ENCODE peak calls at places on chromosomes 2 and 18, in seven cellular contexts. One of them, this sample, is unnamed.

GRCh38 chr2:104654813-104655212 is 199.1 kb upstream of the POU3F3 start:
- DNase-seq in IMR-90: no peak
- DNase-seq in endothelial cell of umbilical vein: no peak
- DNase-seq in GM23248: no peak
- DNase-seq in HCT116: no peak
- DNase-seq in DND-41: no peak
- DNase-seq in neural progenitor cell: no peak
- DNase-seq in this sample: no peak

GRCh38 chr2:55649211-55649610 is 31.8 kb upstream of the PPP4R3B start:
- DNase-seq in IMR-90: peak
- DNase-seq in endothelial cell of umbilical vein: peak
- DNase-seq in GM23248: no peak
- DNase-seq in HCT116: no peak
- DNase-seq in DND-41: no peak
- DNase-seq in neural progenitor cell: no peak
- DNase-seq in this sample: no peak

GRCh38 chr2:72972744-72973535 is 55.6 kb downstream of the EMX1 start:
- DNase-seq in IMR-90: no peak
- DNase-seq in endothelial cell of umbilical vein: no peak
- DNase-seq in GM23248: no peak
- DNase-seq in HCT116: no peak
- DNase-seq in DND-41: no peak
- DNase-seq in neural progenitor cell: no peak
- DNase-seq in this sample: no peak

GRCh38 chr2:112795720-112796119 is 11.4 kb upstream of the IL1A start:
- DNase-seq in IMR-90: no peak
- DNase-seq in endothelial cell of umbilical vein: no peak
- DNase-seq in GM23248: no peak
- DNase-seq in HCT116: no peak
- DNase-seq in DND-41: no peak
- DNase-seq in neural progenitor cell: no peak
- DNase-seq in this sample: no peak

GRCh38 chr2:121999273-121999672 is 243.8 kb downstream of the TSN start:
- DNase-seq in IMR-90: peak
- DNase-seq in endothelial cell of umbilical vein: peak
- DNase-seq in GM23248: peak
- DNase-seq in HCT116: no peak
- DNase-seq in DND-41: no peak
- DNase-seq in neural progenitor cell: no peak
- DNase-seq in this sample: peak

GRCh38 chr2:5921081-5921642 is 229.0 kb downstream of the SOX11 start:
- DNase-seq in IMR-90: no peak
- DNase-seq in endothelial cell of umbilical vein: no peak
- DNase-seq in GM23248: peak
- DNase-seq in HCT116: no peak
- DNase-seq in DND-41: no peak
- DNase-seq in neural progenitor cell: no peak
- DNase-seq in this sample: no peak

GRCh38 chr18:35268811-35269210 is 21.2 kb downstream of the ZSCAN30 start:
- DNase-seq in IMR-90: no peak
- DNase-seq in endothelial cell of umbilical vein: no peak
- DNase-seq in GM23248: no peak
- DNase-seq in HCT116: no peak
- DNase-seq in DND-41: no peak
- DNase-seq in neural progenitor cell: no peak
- DNase-seq in this sample: no peak

GRCh38 chr18:48303883-48304282 is 105.3 kb downstream of the ZBTB7C start:
- DNase-seq in IMR-90: no peak
- DNase-seq in endothelial cell of umbilical vein: no peak
- DNase-seq in GM23248: no peak
- DNase-seq in HCT116: no peak
- DNase-seq in DND-41: no peak
- DNase-seq in neural progenitor cell: no peak
- DNase-seq in this sample: no peak

GRCh38 chr2:15668611-15669305 is 77.1 kb downstream of the DDX1 start:
- DNase-seq in IMR-90: peak
- DNase-seq in endothelial cell of umbilical vein: peak
- DNase-seq in GM23248: no peak
- DNase-seq in HCT116: no peak
- DNase-seq in DND-41: no peak
- DNase-seq in neural progenitor cell: peak
- DNase-seq in this sample: no peak

GRCh38 chr2:190099890-190100289 is 37.4 kb upstream of the MSTN start:
- DNase-seq in IMR-90: no peak
- DNase-seq in endothelial cell of umbilical vein: no peak
- DNase-seq in GM23248: no peak
- DNase-seq in HCT116: no peak
- DNase-seq in DND-41: no peak
- DNase-seq in neural progenitor cell: peak
- DNase-seq in this sample: no peak

DNA sequence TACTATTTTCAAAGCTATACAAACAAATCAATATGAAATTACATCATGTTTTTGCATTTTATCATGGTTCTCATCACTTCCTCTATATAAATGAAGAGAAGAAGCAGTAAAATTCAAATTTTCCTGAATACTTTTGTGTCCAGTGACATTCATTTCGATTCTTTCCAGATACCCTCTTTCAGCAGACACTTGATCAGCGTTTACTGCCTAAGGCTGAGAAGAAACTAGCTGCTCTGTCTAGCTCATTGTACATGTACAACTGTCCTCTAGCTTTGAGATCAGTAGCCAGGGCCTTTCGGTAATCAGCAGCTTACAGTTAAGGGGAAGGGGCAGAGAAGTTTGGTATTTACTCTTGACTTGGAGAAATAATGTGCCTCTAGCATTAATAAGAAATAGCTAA is 4.8 kb downstream of the VRK2 start:
- DNase-seq in IMR-90: no peak
- DNase-seq in endothelial cell of umbilical vein: no peak
- DNase-seq in GM23248: no peak
- DNase-seq in HCT116: no peak
- DNase-seq in DND-41: no peak
- DNase-seq in neural progenitor cell: no peak
- DNase-seq in this sample: no peak
- H3K9ac ChIP-seq in IMR-90: no peak
- H3K9ac ChIP-seq in endothelial cell of umbilical vein: no peak
- H3K9ac ChIP-seq in GM23248: no peak
- H3K9ac ChIP-seq in HCT116: no peak
- H3K9ac ChIP-seq in DND-41: no peak
- H3K9ac ChIP-seq in neural progenitor cell: no peak
- H3K9ac ChIP-seq in this sample: no peak

GRCh38 chr2:206378835-206379234 is 64.5 kb upstream of the ADAM23 start:
- DNase-seq in IMR-90: peak
- DNase-seq in endothelial cell of umbilical vein: no peak
- DNase-seq in GM23248: peak
- DNase-seq in HCT116: no peak
- DNase-seq in DND-41: no peak
- DNase-seq in neural progenitor cell: no peak
- DNase-seq in this sample: peak
- H3K4me3 ChIP-seq in IMR-90: no peak
- H3K4me3 ChIP-seq in endothelial cell of umbilical vein: no peak
- H3K4me3 ChIP-seq in GM23248: no peak
- H3K4me3 ChIP-seq in HCT116: no peak
- H3K4me3 ChIP-seq in DND-41: no peak
- H3K4me3 ChIP-seq in neural progenitor cell: no peak
- H3K4me3 ChIP-seq in this sample: no peak

DNA sequence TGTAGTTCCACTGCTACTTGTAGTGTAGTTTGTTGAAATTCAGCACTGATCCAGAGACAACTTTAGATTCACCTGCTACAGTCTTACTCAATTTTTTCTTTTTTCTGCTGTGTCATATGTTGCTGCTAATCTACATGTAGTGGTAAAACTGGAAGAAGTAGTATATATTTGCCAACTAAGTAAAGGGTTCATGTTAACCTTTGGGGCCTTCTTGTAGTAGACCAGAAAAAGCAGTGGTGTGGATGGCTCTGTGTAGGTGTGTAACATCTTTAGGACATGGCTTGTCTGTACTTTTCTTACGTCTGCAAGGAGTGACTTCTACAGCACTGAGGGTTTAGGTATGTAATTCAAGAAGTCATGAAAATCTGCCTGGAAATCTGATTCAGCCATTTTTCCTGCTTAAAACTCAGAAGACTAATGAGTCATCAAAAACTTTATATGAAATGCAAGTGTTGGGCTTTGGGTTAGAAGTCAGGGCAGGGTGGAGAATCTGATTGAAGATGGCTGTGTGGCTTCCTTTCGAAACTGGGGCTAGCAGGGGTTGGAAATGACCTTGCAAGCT is 8.4 kb downstream of the PTPRM start:
- DNase-seq in IMR-90: peak
- DNase-seq in endothelial cell of umbilical vein: peak
- DNase-seq in GM23248: peak
- DNase-seq in HCT116: no peak
- DNase-seq in DND-41: no peak
- DNase-seq in neural progenitor cell: no peak
- DNase-seq in this sample: peak
- H3K9ac ChIP-seq in IMR-90: no peak
- H3K9ac ChIP-seq in endothelial cell of umbilical vein: no peak
- H3K9ac ChIP-seq in GM23248: no peak
- H3K9ac ChIP-seq in HCT116: no peak
- H3K9ac ChIP-seq in DND-41: no peak
- H3K9ac ChIP-seq in neural progenitor cell: no peak
- H3K9ac ChIP-seq in this sample: peak

GRCh38 chr2:174339971-174340399 is 5.2 kb downstream of the SP9 start:
- DNase-seq in IMR-90: no peak
- DNase-seq in endothelial cell of umbilical vein: no peak
- DNase-seq in GM23248: no peak
- DNase-seq in HCT116: no peak
- DNase-seq in DND-41: no peak
- DNase-seq in neural progenitor cell: peak
- DNase-seq in this sample: no peak
- H3K4me3 ChIP-seq in IMR-90: no peak
- H3K4me3 ChIP-seq in endothelial cell of umbilical vein: no peak
- H3K4me3 ChIP-seq in GM23248: no peak
- H3K4me3 ChIP-seq in HCT116: no peak
- H3K4me3 ChIP-seq in DND-41: no peak
- H3K4me3 ChIP-seq in neural progenitor cell: peak
- H3K4me3 ChIP-seq in this sample: no peak

DNA sequence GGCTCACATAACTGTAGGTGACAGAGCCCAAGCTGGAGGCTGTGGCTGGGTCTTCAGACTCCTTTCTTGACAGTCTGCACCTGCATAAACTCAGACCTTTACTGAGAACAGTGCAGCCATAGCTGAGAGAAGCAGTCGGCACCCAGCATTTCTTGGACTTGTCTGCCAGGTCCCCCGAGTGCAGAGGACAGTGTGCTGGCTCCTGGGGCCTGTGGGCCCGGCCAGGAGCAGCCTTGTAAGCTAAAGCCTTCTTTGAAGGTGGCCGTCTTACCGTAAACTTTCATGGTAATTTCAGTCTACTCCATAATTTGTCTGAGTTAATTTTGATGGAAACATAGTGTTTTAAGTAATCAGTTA is 70.9 kb downstream of the LRRFIP1 start:
- DNase-seq in IMR-90: no peak
- DNase-seq in endothelial cell of umbilical vein: no peak
- DNase-seq in GM23248: no peak
- DNase-seq in HCT116: no peak
- DNase-seq in DND-41: no peak
- DNase-seq in neural progenitor cell: no peak
- DNase-seq in this sample: no peak
- H3K9ac ChIP-seq in IMR-90: no peak
- H3K9ac ChIP-seq in endothelial cell of umbilical vein: no peak
- H3K9ac ChIP-seq in GM23248: no peak
- H3K9ac ChIP-seq in HCT116: no peak
- H3K9ac ChIP-seq in DND-41: no peak
- H3K9ac ChIP-seq in neural progenitor cell: no peak
- H3K9ac ChIP-seq in this sample: no peak

DNA sequence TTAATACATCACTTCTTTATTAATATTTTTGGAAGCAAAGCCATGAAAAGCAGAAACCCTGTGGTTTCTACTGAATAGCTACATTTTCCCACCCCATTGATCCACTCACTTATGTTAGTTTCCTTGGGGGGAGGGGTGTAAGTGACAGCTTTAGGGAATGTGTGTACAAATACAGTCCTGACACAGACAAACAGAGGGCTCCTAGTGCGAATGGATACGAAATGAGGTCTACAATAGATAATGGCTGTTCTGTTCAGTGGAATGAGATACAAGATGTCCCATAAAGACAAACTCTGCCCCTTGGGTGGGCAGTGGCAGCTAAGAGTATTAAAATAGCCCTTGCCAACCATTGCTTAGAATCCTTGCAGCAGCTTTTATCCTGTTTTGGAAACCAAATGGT is 312.9 kb downstream of the NCKAP5 start:
- DNase-seq in IMR-90: no peak
- DNase-seq in endothelial cell of umbilical vein: no peak
- DNase-seq in GM23248: no peak
- DNase-seq in HCT116: no peak
- DNase-seq in DND-41: no peak
- DNase-seq in neural progenitor cell: no peak
- DNase-seq in this sample: no peak
- H3K4me3 ChIP-seq in IMR-90: no peak
- H3K4me3 ChIP-seq in endothelial cell of umbilical vein: no peak
- H3K4me3 ChIP-seq in GM23248: no peak
- H3K4me3 ChIP-seq in HCT116: no peak
- H3K4me3 ChIP-seq in DND-41: no peak
- H3K4me3 ChIP-seq in neural progenitor cell: no peak
- H3K4me3 ChIP-seq in this sample: no peak

GRCh38 chr18:44801796-44802195 is 121.1 kb downstream of the SETBP1 start:
- DNase-seq in IMR-90: no peak
- DNase-seq in endothelial cell of umbilical vein: no peak
- DNase-seq in GM23248: no peak
- DNase-seq in HCT116: no peak
- DNase-seq in DND-41: no peak
- DNase-seq in neural progenitor cell: no peak
- DNase-seq in this sample: no peak

GRCh38 chr18:44804033-44804432 is 123.3 kb downstream of the SETBP1 start:
- DNase-seq in IMR-90: no peak
- DNase-seq in endothelial cell of umbilical vein: no peak
- DNase-seq in GM23248: peak
- DNase-seq in HCT116: no peak
- DNase-seq in DND-41: no peak
- DNase-seq in neural progenitor cell: no peak
- DNase-seq in this sample: no peak

GRCh38 chr18:44803019-44803650 is 122.4 kb downstream of the SETBP1 start:
- DNase-seq in IMR-90: peak
- DNase-seq in endothelial cell of umbilical vein: no peak
- DNase-seq in GM23248: peak
- DNase-seq in HCT116: no peak
- DNase-seq in DND-41: no peak
- DNase-seq in neural progenitor cell: no peak
- DNase-seq in this sample: peak

GRCh38 chr18:44805176-44805575 is 124.5 kb downstream of the SETBP1 start:
- DNase-seq in IMR-90: no peak
- DNase-seq in endothelial cell of umbilical vein: no peak
- DNase-seq in GM23248: no peak
- DNase-seq in HCT116: no peak
- DNase-seq in DND-41: no peak
- DNase-seq in neural progenitor cell: no peak
- DNase-seq in this sample: no peak

DNA sequence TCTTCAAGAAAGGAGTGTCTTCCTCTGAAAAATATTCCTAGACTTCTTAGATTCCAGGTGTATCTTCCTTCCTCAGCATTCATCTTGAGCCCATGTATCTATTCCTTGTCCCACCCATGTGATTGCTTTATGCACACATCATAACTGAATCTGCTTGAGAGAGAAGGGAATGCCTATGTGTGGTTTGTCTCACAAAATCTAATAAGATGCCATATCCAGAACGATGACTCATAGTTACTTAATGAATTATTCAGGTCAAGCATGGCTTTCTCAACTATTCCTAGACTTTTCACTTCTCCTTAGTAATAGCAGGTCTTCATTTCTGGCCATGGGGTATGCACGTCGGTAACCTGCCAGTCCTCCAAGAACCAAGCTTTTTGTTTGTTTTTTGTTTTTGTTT is 121.8 kb downstream of the SETBP1 start:
- DNase-seq in IMR-90: peak
- DNase-seq in endothelial cell of umbilical vein: no peak
- DNase-seq in GM23248: peak
- DNase-seq in HCT116: no peak
- DNase-seq in DND-41: no peak
- DNase-seq in neural progenitor cell: no peak
- DNase-seq in this sample: peak
- H3K9ac ChIP-seq in IMR-90: no peak
- H3K9ac ChIP-seq in endothelial cell of umbilical vein: no peak
- H3K9ac ChIP-seq in GM23248: no peak
- H3K9ac ChIP-seq in HCT116: no peak
- H3K9ac ChIP-seq in DND-41: no peak
- H3K9ac ChIP-seq in neural progenitor cell: no peak
- H3K9ac ChIP-seq in this sample: no peak

This sample was measured in astrocyte.